ENCODE peak calls at places on chromosomes 4 and X, in seven cellular contexts. One of them, this sample, is unnamed.

GRCh38 chr4:23881052-23881501 is 8.8 kb downstream of the PPARGC1A start:
- DNase-seq in H9: no peak
- DNase-seq in RCC 7860: no peak
- DNase-seq in endothelial cell: no peak
- DNase-seq in stimulated activated CD8-positive, alpha-beta memory T cell treated with anti-CD3 and anti-CD28 coated beads, Interleukin-15, amount 100 ng/mL, for 24 hours: no peak
- DNase-seq in psoas muscle: no peak
- DNase-seq in mucosa of descending colon: no peak
- DNase-seq in this sample: no peak

GRCh38 chr4:178148106-178148505 is 705.9 kb upstream of the AGA start:
- DNase-seq in mucosa of descending colon: no peak
- DNase-seq in endothelial cell: no peak
- DNase-seq in psoas muscle: no peak
- DNase-seq in H9: no peak
- DNase-seq in RCC 7860: no peak
- DNase-seq in stimulated activated CD8-positive, alpha-beta memory T cell treated with anti-CD3 and anti-CD28 coated beads, Interleukin-15, amount 100 ng/mL, for 24 hours: no peak
- DNase-seq in this sample: no peak

GRCh38 chrX:37867509-37868153 is 20.3 kb upstream of the DYNLT3 start:
- DNase-seq in H9: no peak
- DNase-seq in stimulated activated CD8-positive, alpha-beta memory T cell treated with anti-CD3 and anti-CD28 coated beads, Interleukin-15, amount 100 ng/mL, for 24 hours: no peak
- DNase-seq in psoas muscle: no peak
- DNase-seq in endothelial cell: no peak
- DNase-seq in mucosa of descending colon: no peak
- DNase-seq in RCC 7860: peak; percentile 6
- DNase-seq in this sample: no peak

GRCh38 chrX:31333181-31333831 is 261.5 kb upstream of the FTHL17 start:
- DNase-seq in RCC 7860: peak; percentile 68
- DNase-seq in endothelial cell: no peak
- DNase-seq in psoas muscle: no peak
- DNase-seq in mucosa of descending colon: no peak
- DNase-seq in H9: no peak
- DNase-seq in stimulated activated CD8-positive, alpha-beta memory T cell treated with anti-CD3 and anti-CD28 coated beads, Interleukin-15, amount 100 ng/mL, for 24 hours: no peak
- DNase-seq in this sample: no peak

GRCh38 chr4:82777857-82778525 is 20.6 kb downstream of the SCD5 start:
- DNase-seq in mucosa of descending colon: no peak
- DNase-seq in H9: peak; percentile 10
- DNase-seq in RCC 7860: no peak
- DNase-seq in endothelial cell: no peak
- DNase-seq in stimulated activated CD8-positive, alpha-beta memory T cell treated with anti-CD3 and anti-CD28 coated beads, Interleukin-15, amount 100 ng/mL, for 24 hours: no peak
- DNase-seq in psoas muscle: no peak
- DNase-seq in this sample: no peak

GRCh38 chr4:177485528-177485927 is 43.3 kb upstream of the AGA start:
- DNase-seq in H9: no peak
- DNase-seq in stimulated activated CD8-positive, alpha-beta memory T cell treated with anti-CD3 and anti-CD28 coated beads, Interleukin-15, amount 100 ng/mL, for 24 hours: no peak
- DNase-seq in psoas muscle: no peak
- DNase-seq in mucosa of descending colon: no peak
- DNase-seq in endothelial cell: no peak
- DNase-seq in RCC 7860: peak; percentile 30
- DNase-seq in this sample: no peak

GRCh38 chr4:567457-568350 is 8.4 kb downstream of the TMEM271 start:
- DNase-seq in psoas muscle: no peak
- DNase-seq in endothelial cell: no peak
- DNase-seq in RCC 7860: no peak
- DNase-seq in H9: no peak
- DNase-seq in mucosa of descending colon: no peak
- DNase-seq in stimulated activated CD8-positive, alpha-beta memory T cell treated with anti-CD3 and anti-CD28 coated beads, Interleukin-15, amount 100 ng/mL, for 24 hours: no peak
- DNase-seq in this sample: no peak

GRCh38 chr4:47933798-47934197 is 19.4 kb upstream of the NFXL1 start:
- DNase-seq in mucosa of descending colon: no peak
- DNase-seq in endothelial cell: no peak
- DNase-seq in H9: no peak
- DNase-seq in stimulated activated CD8-positive, alpha-beta memory T cell treated with anti-CD3 and anti-CD28 coated beads, Interleukin-15, amount 100 ng/mL, for 24 hours: no peak
- DNase-seq in RCC 7860: peak; percentile 29
- DNase-seq in psoas muscle: no peak
- DNase-seq in this sample: no peak

GRCh38 chrX:111387470-111387869 is 24.5 kb downstream of the DCX start:
- DNase-seq in H9: no peak
- DNase-seq in stimulated activated CD8-positive, alpha-beta memory T cell treated with anti-CD3 and anti-CD28 coated beads, Interleukin-15, amount 100 ng/mL, for 24 hours: no peak
- DNase-seq in endothelial cell: no peak
- DNase-seq in RCC 7860: no peak
- DNase-seq in psoas muscle: no peak
- DNase-seq in mucosa of descending colon: no peak
- DNase-seq in this sample: no peak

GRCh38 chrX:153388722-153389459 is 12.3 kb downstream of the PNMA6E start:
- DNase-seq in mucosa of descending colon: no peak
- DNase-seq in endothelial cell: no peak
- DNase-seq in RCC 7860: no peak
- DNase-seq in psoas muscle: no peak
- DNase-seq in H9: peak; percentile 12
- DNase-seq in stimulated activated CD8-positive, alpha-beta memory T cell treated with anti-CD3 and anti-CD28 coated beads, Interleukin-15, amount 100 ng/mL, for 24 hours: no peak
- DNase-seq in this sample: no peak

GRCh38 chrX:108537005-108537404 is 97.4 kb downstream of the COL4A5 start:
- DNase-seq in RCC 7860: no peak
- DNase-seq in H9: no peak
- DNase-seq in mucosa of descending colon: no peak
- DNase-seq in psoas muscle: no peak
- DNase-seq in endothelial cell: peak; percentile 24
- DNase-seq in stimulated activated CD8-positive, alpha-beta memory T cell treated with anti-CD3 and anti-CD28 coated beads, Interleukin-15, amount 100 ng/mL, for 24 hours: no peak
- DNase-seq in this sample: no peak

GRCh38 chrX:153724252-153725038 is at the start of the genes ABCD1 and BCAP31:
- DNase-seq in psoas muscle: peak; percentile 95
- DNase-seq in endothelial cell: peak; percentile 85
- DNase-seq in stimulated activated CD8-positive, alpha-beta memory T cell treated with anti-CD3 and anti-CD28 coated beads, Interleukin-15, amount 100 ng/mL, for 24 hours: peak; percentile 66
- DNase-seq in mucosa of descending colon: peak; percentile 94
- DNase-seq in H9: peak; percentile 84
- DNase-seq in RCC 7860: peak; percentile 76
- DNase-seq in this sample: peak; percentile 80

GRCh38 chrX:46648660-46649059 is 75.1 kb downstream of the CHST7 start:
- DNase-seq in stimulated activated CD8-positive, alpha-beta memory T cell treated with anti-CD3 and anti-CD28 coated beads, Interleukin-15, amount 100 ng/mL, for 24 hours: no peak
- DNase-seq in psoas muscle: no peak
- DNase-seq in endothelial cell: no peak
- DNase-seq in RCC 7860: no peak
- DNase-seq in H9: no peak
- DNase-seq in mucosa of descending colon: no peak
- DNase-seq in this sample: no peak

GRCh38 chr4:186762361-186762760 is 38.7 kb upstream of the FAT1 start:
- DNase-seq in RCC 7860: no peak
- DNase-seq in mucosa of descending colon: no peak
- DNase-seq in H9: no peak
- DNase-seq in psoas muscle: no peak
- DNase-seq in stimulated activated CD8-positive, alpha-beta memory T cell treated with anti-CD3 and anti-CD28 coated beads, Interleukin-15, amount 100 ng/mL, for 24 hours: no peak
- DNase-seq in endothelial cell: no peak
- DNase-seq in this sample: no peak